ENCODE peak calls at places on chromosomes 11 and 22, in ten cellular contexts. C is psoas muscle, Q is Peyer's patch, W is A549, V is fibroblast of lung, X is ovary, S is lung, Y is foreskin keratinocyte, F is tibial nerve, N is RWPE2. E is an unnamed sample. For H3K4me1, the result is how much of the 10 kb centered on the place peaks cover.

GRCh38 chr11:134558916-134559616 is 147.0 kb upstream of the B3GAT1 start:
- DNase-seq in C (no peak), F (no peak), N (no peak), W (no peak), Q (no peak), S (no peak), V (no peak), X (no peak), Y (no peak), E (no peak)

GRCh38 chr11:69425895-69426544 is 55.4 kb upstream of the LINC01488 start:
- DNase-seq in Q (no peak), Y (no peak), S (no peak), X (no peak), W (no peak), C (no peak), F (no peak), V (no peak), N (no peak), E (no peak)

GRCh38 chr11:123254357-123254756 is 59.3 kb upstream of the CLMP start:
- DNase-seq in C (no peak), W (no peak), V (no peak), Q (no peak), X (no peak), N (no peak), F (no peak), S (no peak), Y (no peak), E (no peak)

GRCh38 chr11:113519989-113520613 is 44.9 kb upstream of the DRD2 start:
- DNase-seq in N (no peak), Q (no peak), F (no peak), X (no peak), C (no peak), Y (no peak), S (no peak), V (no peak), W (no peak), E (no peak)

GRCh38 chr11:63814383-63814736 is 1.1 kb downstream of the SPINDOC start:
- DNase-seq in X (no peak), V (no peak), W (no peak), Y (no peak), F (no peak), C (no peak), S (no peak), Q (no peak), N (no peak), E (no peak)

GRCh38 chr22:17167486-17167885 is 8.4 kb upstream of the HDHD5 start:
- DNase-seq in C (peak), Y (no peak), S (no peak), W (no peak), F (no peak), Q (no peak), X (no peak), V (no peak), N (no peak), E (peak)

GRCh38 chr11:63602296-63602695 is 11.9 kb downstream of the PLAAT3 start:
- DNase-seq in W (no peak), Y (no peak), F (no peak), N (no peak), Q (no peak), S (no peak), C (no peak), V (peak), X (peak), E (no peak)

GRCh38 chr11:34308049-34308692 is 49.6 kb downstream of the ABTB2 start:
- DNase-seq in Q (no peak), N (no peak), W (no peak), C (no peak), F (no peak), X (no peak), S (no peak), Y (peak), V (no peak), E (no peak)

GRCh38 chr11:47187723-47188122 is 1.5 kb upstream of the PACSIN3 start:
- DNase-seq in Y (no peak), N (no peak), W (no peak), Q (no peak), X (no peak), V (no peak), F (no peak), S (no peak), C (no peak), E (no peak)

GRCh38 chr11:34439521-34440258 is 956 bp downstream of the CAT start:
- DNase-seq in W (no peak), F (no peak), N (no peak), V (no peak), Y (no peak), Q (peak), X (no peak), S (no peak), C (no peak), E (no peak)

GRCh38 chr22:29003975-29004646 is 57.5 kb downstream of the C22orf31 start:
- DNase-seq in Y (peak), S (peak), C (peak), X (no peak), N (no peak), W (no peak), V (no peak), F (no peak), Q (no peak), E (no peak)

GRCh38 chr11:9004310-9004945 is 627 bp upstream of the NRIP3 start:
- DNase-seq in F (no peak), X (peak), S (no peak), W (no peak), N (no peak), V (no peak), Q (peak), C (peak), Y (peak), E (no peak)

GRCh38 chr11:12271241-12271640 is 106.1 kb upstream of the PARVA start:
- DNase-seq in W (no peak), Q (peak), Y (no peak), C (no peak), V (no peak), N (no peak), S (no peak), F (no peak), X (no peak), E (no peak)

GRCh38 chr22:30860176-30861105 is 108.1 kb downstream of the MORC2 start:
- DNase-seq in Y (no peak), N (no peak), Q (peak), C (no peak), X (no peak), V (no peak), W (no peak), F (no peak), S (no peak), E (no peak)

GRCh38 chr11:294795-295194 is 4.5 kb downstream of the IFITM5 start:
- DNase-seq in F (no peak), V (no peak), W (no peak), X (no peak), C (peak), Q (no peak), N (no peak), Y (no peak), S (no peak), E (peak)

GRCh38 chr22:31289335-31289734 is 3.0 kb downstream of the PIK3IP1 start:
- DNase-seq in C (no peak), X (no peak), W (no peak), N (no peak), Q (peak), V (no peak), Y (no peak), F (no peak), S (no peak), E (no peak)

GRCh38 chr11:15800121-15800800 is 556.1 kb downstream of the SOX6 start:
- DNase-seq in Q (no peak), N (peak), S (peak), V (peak), C (peak), F (peak), W (no peak), Y (peak), X (no peak), E (peak)

GRCh38 chr11:64084962-64085710 is 49.4 kb downstream of the FLRT1 start:
- DNase-seq in N (no peak), S (no peak), V (no peak), F (no peak), Y (no peak), W (peak), X (no peak), Q (no peak), C (no peak), E (no peak)

GRCh38 chr22:46081831-46082210 is 68.5 kb upstream of the PPARA start:
- DNase-seq in S (no peak), Y (no peak), X (no peak), C (peak), W (no peak), Q (peak), F (peak), N (no peak), V (peak), E (peak)

DNA sequence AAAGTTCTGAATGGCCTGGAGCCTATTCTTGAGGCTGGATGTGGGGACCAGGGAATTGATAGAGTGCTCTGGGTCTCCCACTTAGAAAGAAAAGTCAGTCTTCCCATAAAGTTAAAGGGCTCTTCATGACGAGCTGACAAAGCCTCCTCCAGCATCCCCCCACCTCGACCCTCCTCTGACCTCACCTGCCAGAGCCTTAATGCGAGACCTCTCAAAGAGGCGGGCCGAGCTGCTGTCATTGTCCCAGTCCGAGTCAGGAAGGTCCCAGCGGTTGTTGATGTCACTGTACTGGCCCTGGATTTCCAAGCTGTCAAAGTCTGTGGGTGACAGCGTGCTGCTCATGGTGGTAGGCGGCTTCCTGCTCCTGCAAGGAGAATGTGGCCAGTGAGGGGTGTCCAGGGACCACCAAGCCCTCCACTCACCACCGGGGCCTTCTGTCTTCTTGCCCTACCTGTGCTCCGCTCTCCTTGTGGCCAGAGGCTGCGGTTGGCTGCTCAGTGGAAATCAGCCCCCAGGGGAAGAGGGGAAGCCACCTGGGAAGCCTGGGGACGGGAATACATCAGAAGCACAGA is 8.0 kb downstream of the SPTBN2 start:
- DNase-seq in Y (no peak), C (no peak), V (no peak), S (no peak), N (no peak), X (no peak), Q (peak), F (no peak), W (no peak), E (no peak)
- H3K27ac ChIP-seq in Y (no peak), C (no peak), V (no peak), S (no peak), N (peak), X (no peak), Q (peak), F (no peak), W (no peak), E (no peak)

DNA sequence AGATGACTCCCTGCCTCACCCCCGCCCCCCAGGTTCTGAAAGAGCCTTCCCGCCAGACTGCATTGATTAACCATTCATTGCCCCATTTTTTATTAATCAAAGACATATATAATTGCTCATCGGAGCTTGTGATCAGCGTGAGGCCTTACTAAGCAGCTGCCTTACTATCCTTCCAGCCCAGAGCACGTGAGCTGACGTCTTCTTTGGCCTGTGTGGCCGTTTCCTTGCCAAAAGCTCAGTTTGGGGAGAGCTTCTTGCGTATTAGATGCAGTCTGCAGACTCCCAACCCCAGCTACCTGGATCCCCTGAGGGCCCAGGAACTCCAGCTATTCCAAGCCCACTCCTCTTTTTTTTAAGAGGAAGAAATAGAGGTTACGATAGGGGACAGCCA is 766 bp upstream of the SLC43A3 start:
- DNase-seq in V (peak), S (no peak), W (no peak), X (peak), F (peak), Q (no peak), C (peak), N (no peak), Y (no peak), E (peak)
- H3K4me1 ChIP-seq in V (under half), S (under half), W (under half), X (under half), F (half or more), Q (under half), C (under half), N (under half), Y (under half), E (half or more)

DNA sequence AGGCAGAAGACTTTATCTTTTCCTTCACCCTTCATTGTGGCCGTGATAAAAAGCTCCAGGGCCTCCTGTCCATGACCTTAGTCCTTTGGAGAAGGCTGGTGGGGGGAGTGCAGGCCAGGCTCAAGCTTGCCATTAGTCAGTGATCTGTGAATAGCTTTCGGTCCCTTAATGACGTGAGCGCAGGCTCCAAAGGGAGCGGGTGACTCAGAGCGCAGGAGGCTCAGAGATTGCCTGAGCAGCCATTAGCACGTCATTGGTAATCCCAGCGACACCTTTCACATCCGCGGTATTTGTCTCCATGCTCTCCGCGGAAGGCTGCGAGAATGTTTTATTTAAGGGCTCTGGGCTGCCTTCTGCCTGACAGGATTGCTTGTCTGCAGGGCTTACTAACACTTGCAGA is 458.5 kb downstream of the METTL15 start:
- DNase-seq in S (peak), Q (no peak), F (peak), C (peak), V (peak), W (peak), Y (peak), X (peak), N (peak), E (peak)
- H3K27ac ChIP-seq in S (peak), Q (no peak), F (no peak), C (peak), V (peak), W (peak), Y (no peak), X (no peak), N (no peak), E (peak)

DNA sequence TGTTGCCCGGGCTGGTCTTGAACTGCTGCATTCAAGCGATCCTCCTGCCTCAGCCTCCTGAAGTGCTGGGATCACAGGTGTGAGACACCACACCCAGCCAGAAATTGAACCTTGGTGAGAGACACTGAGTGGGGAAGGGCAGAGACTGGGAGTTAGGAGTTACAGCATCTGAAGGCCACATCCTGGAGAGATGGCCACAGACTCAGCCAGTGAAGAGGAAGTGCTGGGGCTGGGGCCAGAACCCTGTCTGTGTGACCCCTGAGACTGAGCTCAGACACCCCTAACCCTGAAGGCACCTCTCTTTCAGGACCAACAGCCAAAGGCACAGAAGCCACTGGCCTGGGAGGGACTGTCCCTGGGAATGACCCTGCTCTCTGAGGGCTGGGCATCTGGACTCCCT is 33.8 kb downstream of the TXN2 start:
- DNase-seq in V (no peak), X (no peak), F (no peak), W (no peak), Q (no peak), Y (no peak), S (no peak), C (no peak), N (no peak), E (no peak)
- H3K4me1 ChIP-seq in V (under half), X (under half), F (under half), W (under half), Q (under half), Y (under half), S (under half), C (under half), N (under half), E (under half)

DNA sequence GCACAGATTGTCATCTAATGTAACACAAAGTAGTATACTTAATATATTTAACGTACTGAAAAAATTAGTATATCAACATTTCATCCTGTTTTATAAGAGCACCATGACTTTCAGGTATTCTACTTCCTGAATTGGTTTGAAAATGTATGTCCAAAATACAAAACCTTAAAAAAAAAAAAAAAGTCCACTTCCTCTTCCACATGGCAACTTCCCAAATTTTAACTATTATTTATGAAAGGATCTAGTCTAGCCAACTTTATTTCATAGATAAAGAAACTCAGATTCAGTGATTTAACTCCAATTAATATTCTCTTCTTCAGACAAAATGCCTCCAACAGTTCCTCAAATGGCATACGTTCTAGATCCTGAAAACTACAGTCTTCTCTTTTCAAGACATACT is 44.0 kb downstream of the PIK3C2A start:
- DNase-seq in Y (no peak), W (no peak), Q (no peak), F (no peak), X (no peak), N (no peak), S (no peak), C (no peak), V (no peak), E (no peak)
- H3K27ac ChIP-seq in Y (no peak), W (no peak), Q (no peak), F (peak), X (no peak), N (no peak), S (no peak), C (no peak), V (no peak), E (peak)